ENCODE peak calls at places on chromosomes 16 and 17, in six cellular contexts. X is heart left ventricle, N is H54, F is Peyer's patch, U is body of pancreas, D is spleen. Q is an unnamed sample.
A peak's percentile ranks its signal among the peaks of the same experiment; 100 is the strongest.

GRCh38 chr17:40499551-40500189 is 1.8 kb downstream of the TNS4 start:
- DNase-seq in N (peak; percentile 53), X (peak; percentile 89), D (no peak), F (peak; percentile 37), U (peak; percentile 89), Q (peak; percentile 96)

GRCh38 chr16:58026139-58026704 is 668 bp downstream of the MMP15 start:
- DNase-seq in X (peak; percentile 64), D (peak; percentile 78), F (no peak), U (peak; percentile 71), N (peak; percentile 58), Q (no peak)

GRCh38 chr17:32275060-32276042 is 9.7 kb downstream of the RHBDL3 start:
- DNase-seq in X (no peak), N (peak; percentile 99), F (no peak), U (no peak), D (no peak), Q (no peak)

GRCh38 chr16:3858809-3859208 is 21.7 kb downstream of the CREBBP start:
- DNase-seq in D (no peak), U (no peak), N (no peak), F (no peak), X (no peak), Q (no peak)

GRCh38 chr17:46977348-46977747 is 1.7 kb downstream of the RPRML start:
- DNase-seq in X (no peak), U (peak; percentile 79), N (peak; percentile 43), D (peak; percentile 32), F (no peak), Q (no peak)

GRCh38 chr16:85203462-85203813 is 91.2 kb upstream of the CIBAR2 start:
- DNase-seq in F (no peak), D (no peak), N (no peak), X (no peak), U (peak; percentile 78), Q (no peak)

GRCh38 chr16:287298-287811 is 4.4 kb downstream of the PDIA2 start:
- DNase-seq in D (no peak), U (peak; percentile 76), X (no peak), F (no peak), N (peak; percentile 72), Q (no peak)

GRCh38 chr17:76159157-76159556 is 18.1 kb upstream of the FOXJ1 start:
- DNase-seq in N (no peak), X (no peak), D (no peak), U (no peak), F (no peak), Q (peak; percentile 57)

GRCh38 chr16:2090819-2091721 is 43.3 kb downstream of the TSC2 start:
- DNase-seq in N (no peak), D (no peak), X (no peak), U (peak; percentile 93), F (peak; percentile 51), Q (peak; percentile 70)

GRCh38 chr16:84922351-84923135 is 88.8 kb downstream of the ZDHHC7 start:
- DNase-seq in X (peak; percentile 86), F (no peak), D (no peak), N (no peak), U (peak; percentile 54), Q (no peak)

GRCh38 chr16:1794221-1794871 is 841 bp upstream of the IGFALS start:
- DNase-seq in U (peak; percentile 68), D (peak; percentile 59), F (no peak), N (no peak), X (peak; percentile 18), Q (no peak)

GRCh38 chr17:81394831-81395599 is at the start of gene BAHCC1:
- DNase-seq in X (peak; percentile 100), D (peak; percentile 96), F (peak; percentile 85), U (peak; percentile 100), N (peak; percentile 99), Q (peak; percentile 100)
- TF ChIP-seq POLR2A in X (peak; percentile 98), D (peak; percentile 90), F (peak; percentile 99), U (peak; percentile 95), N (peak; percentile 94), Q (no peak)

DNA sequence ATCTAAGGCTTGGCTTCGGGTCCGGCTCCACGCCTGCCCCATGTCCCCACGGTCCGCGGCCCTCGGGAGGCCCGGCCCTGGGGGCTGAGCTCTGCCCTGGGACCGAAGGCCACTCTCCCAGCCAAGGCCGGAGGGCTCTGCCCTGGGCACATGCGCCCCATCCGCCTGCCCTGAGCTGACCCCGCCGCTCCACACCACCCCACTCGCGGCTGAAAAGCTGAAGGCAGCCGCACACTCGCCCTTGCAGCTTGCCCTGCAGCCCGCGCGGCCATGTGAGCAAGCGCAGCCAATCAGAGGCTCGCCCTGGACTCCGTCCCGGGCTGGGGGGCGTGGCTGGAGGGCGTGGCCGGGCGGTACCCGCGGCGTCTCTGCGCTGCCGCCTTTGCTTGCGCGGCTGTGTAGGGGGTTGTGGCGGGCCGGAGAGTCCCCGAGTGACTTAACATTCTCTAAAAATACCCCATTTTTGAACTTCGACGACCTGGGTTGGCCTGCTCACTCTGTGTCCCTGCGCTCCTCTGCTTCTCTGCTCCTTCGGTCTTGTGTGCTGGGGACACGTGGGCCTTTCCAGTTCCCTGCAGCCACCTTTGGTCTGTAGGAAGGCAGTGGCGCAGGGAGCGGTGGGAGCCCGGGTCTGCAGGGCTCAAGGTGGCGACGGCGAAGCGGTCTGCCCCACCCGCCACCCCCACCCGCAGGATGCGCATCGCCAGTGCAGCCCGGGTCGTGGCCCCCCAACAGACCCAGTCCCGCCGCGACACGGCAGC is 8.8 kb upstream of the MAP2K3 start:
- DNase-seq in U (peak; percentile 94), D (peak; percentile 100), F (peak; percentile 96), N (peak; percentile 90), X (peak; percentile 96), Q (peak; percentile 91)
- TF ChIP-seq POLR2A in U (no peak), D (no peak), F (peak; percentile 28), N (peak; percentile 74), X (peak; percentile 60), Q (no peak)

DNA sequence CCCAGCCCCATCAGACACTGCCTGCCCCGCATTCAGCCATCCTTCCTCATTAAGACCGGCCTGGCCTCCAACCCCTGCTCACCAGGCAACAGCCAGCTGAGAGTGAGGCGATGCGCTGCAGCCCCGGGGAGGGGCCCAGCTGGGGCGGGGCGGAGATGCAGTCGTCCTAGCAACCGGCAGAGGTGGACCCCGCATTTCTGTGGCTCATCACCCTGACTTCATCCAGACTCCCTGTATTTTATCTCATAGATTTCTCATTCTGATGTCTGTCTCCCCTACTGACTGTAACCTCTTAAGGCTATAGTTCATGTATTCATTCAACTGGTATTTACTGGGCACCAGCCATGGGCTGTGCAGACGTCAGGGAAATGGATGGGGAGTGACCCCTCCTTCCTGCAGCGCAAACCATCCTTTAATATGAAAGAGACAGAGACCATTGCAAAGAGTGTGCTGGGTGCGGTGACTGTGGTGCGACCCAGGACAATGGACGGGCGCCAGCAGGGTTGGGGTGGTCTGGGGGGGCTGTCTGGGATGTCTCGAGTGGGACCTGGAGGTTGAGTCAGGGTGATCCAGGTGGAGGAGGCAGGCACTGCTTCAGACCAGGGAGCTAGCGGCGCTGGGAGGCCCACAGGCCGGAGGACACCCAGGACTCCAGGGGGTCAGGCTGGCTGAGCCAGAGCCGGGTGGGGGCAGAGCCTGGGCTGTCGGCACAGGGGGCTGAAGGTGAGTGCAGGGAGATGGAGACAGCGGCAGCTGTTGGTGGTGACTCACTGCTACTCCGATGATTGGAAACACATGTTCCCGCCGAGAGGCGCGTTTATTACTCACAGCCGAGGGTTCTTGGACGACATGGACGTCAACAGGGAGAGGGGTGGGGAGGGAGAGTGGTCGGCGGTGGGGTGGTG is 10.5 kb upstream of the TIMP2 start:
- DNase-seq in X (peak; percentile 57), N (peak; percentile 91), U (peak; percentile 42), D (no peak), F (no peak), Q (peak; percentile 73)
- TF ChIP-seq POLR2A in X (no peak), N (peak; percentile 60), U (no peak), D (no peak), F (no peak), Q (no peak)

GRCh38 chr16:30397776-30398659 is 2.8 kb downstream of the ZNF48 start:
- DNase-seq in N (no peak), D (peak; percentile 76), X (no peak), U (no peak), F (no peak), Q (no peak)

GRCh38 chr16:30394603-30395154 is 541 bp upstream of the ZNF48 start:
- DNase-seq in X (no peak), D (no peak), U (no peak), N (no peak), F (no peak), Q (no peak)

GRCh38 chr16:30395992-30396560 is 856 bp downstream of the ZNF48 start:
- DNase-seq in X (no peak), U (no peak), N (no peak), D (no peak), F (no peak), Q (no peak)

GRCh38 chr16:30397056-30397455 is 1.8 kb downstream of the ZNF48 start:
- DNase-seq in U (no peak), D (no peak), F (no peak), X (no peak), N (no peak), Q (no peak)

DNA sequence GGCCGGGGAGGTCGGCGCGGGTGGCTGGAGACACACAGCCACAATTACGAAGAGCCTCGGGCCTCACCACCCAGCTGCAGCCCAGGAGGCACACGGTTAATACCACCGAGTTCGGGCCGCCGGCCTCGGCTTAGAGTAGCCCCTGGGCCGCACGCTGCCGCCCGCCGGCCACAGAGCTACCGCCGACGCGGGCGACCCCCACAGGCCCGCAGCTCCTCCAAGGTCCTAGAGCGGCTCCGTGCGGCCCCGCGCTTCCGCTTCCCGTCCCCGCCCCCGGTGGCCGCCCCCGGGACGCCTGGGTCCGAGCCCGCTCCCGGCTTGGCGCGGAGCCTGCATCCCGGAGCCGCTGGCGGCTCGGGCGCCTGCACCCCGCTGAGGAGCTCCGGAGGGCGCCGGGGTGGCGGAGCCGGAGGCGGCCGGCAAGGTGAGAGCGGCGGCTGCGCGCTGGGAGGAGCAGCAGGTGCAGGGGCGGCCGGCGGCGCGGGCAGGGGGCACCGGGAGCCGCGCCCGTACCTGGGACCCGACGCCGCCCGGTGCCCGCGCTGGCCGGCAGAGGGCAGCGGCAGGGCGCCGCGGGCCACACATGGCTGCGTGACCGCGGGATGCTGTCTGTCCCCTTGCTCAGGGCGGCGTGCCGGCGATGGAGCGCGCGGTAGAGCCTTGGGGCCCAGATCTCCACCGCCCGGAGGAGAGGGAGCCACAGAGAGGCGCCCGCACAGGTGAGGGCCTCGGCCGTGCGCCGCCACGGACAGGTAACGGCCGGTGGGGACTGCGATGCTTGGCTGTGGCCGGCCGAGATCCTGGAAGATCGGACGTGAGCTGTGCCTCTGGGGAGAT is at the start of gene ZNF48:
- DNase-seq in F (peak; percentile 77), D (peak; percentile 96), U (peak; percentile 92), X (peak; percentile 91), N (peak; percentile 65), Q (peak; percentile 93)
- TF ChIP-seq POLR2A in F (peak; percentile 28), D (no peak), U (no peak), X (peak; percentile 47), N (peak; percentile 35), Q (no peak)

GRCh38 chr17:22128723-22129122 is 436.4 kb downstream of the KCNJ18 start:
- DNase-seq in X (no peak), F (no peak), U (no peak), N (no peak), D (no peak), Q (no peak)
- TF ChIP-seq POLR2A in X (no peak), F (no peak), U (no peak), N (no peak), D (no peak), Q (no peak)

Q was measured in lower leg skin.